ENCODE peak calls at places on chromosomes 3 and 15, in four cellular contexts. A, W, S and V are unnamed samples.

GRCh38 chr3:141523615-141524375 is 37.0 kb downstream of the RASA2 start:
- DNase-seq in A (no peak), W (no peak), S (no peak), V (no peak)

GRCh38 chr3:76369170-76369569 is 583.8 kb upstream of the ZNF717 start:
- DNase-seq in A (no peak), W (no peak), S (no peak), V (no peak)

GRCh38 chr15:55279746-55280351 is 9.8 kb downstream of the RAB27A start:
- DNase-seq in A (no peak), W (peak; percentile 65), S (peak; percentile 96), V (peak; percentile 74)

GRCh38 chr3:193314161-193314560 is 64.4 kb downstream of the ATP13A5 start:
- DNase-seq in A (no peak), W (no peak), S (no peak), V (no peak)

GRCh38 chr3:156816091-156816793 is 9.9 kb upstream of the LEKR1 start:
- DNase-seq in A (no peak), W (no peak), S (no peak), V (no peak)

GRCh38 chr3:142973217-142974009 is 9.9 kb upstream of the PAQR9 start:
- DNase-seq in A (no peak), W (no peak), S (no peak), V (no peak)

GRCh38 chr3:42694366-42694765 is 8.2 kb downstream of the HHATL start:
- DNase-seq in A (no peak), W (no peak), S (no peak), V (no peak)

GRCh38 chr3:98529856-98530459 is 1.8 kb upstream of the GPR15 start:
- DNase-seq in A (no peak), W (no peak), S (no peak), V (peak; percentile 14)

GRCh38 chr3:135329479-135329878 is 534.4 kb downstream of the EPHB1 start:
- DNase-seq in A (no peak), W (no peak), S (no peak), V (no peak)

GRCh38 chr3:48898383-48899234 is at the start of gene SLC25A20:
- DNase-seq in A (peak; percentile 95), W (peak; percentile 75), S (peak; percentile 63), V (peak; percentile 91)

GRCh38 chr3:191047930-191048329 is 151.1 kb upstream of the OSTN start:
- DNase-seq in A (no peak), W (no peak), S (no peak), V (no peak)

GRCh38 chr15:101068961-101069734 is 150.0 kb downstream of the LRRK1 start:
- DNase-seq in A (peak; percentile 85), W (no peak), S (no peak), V (no peak)

GRCh38 chr3:195526492-195526891 is 16.6 kb downstream of the PPP1R2 start:
- DNase-seq in A (no peak), W (no peak), S (no peak), V (no peak)

GRCh38 chr15:89654311-89654761 is 931 bp downstream of the KIF7 start:
- DNase-seq in A (no peak), W (no peak), S (no peak), V (no peak)

GRCh38 chr3:148970311-148970710 is 21.0 kb upstream of the GYG1 start:
- DNase-seq in A (no peak), W (no peak), S (no peak), V (no peak)

GRCh38 chr3:43432462-43432861 is 146.1 kb downstream of the SNRK start:
- DNase-seq in A (no peak), W (no peak), S (no peak), V (no peak)

GRCh38 chr15:68493629-68494028 is 61.7 kb upstream of the ITGA11 start:
- DNase-seq in A (no peak), W (no peak), S (no peak), V (no peak)

GRCh38 chr3:67415504-67415903 is 238.9 kb downstream of the SUCLG2 start:
- DNase-seq in A (no peak), W (no peak), S (no peak), V (no peak)

GRCh38 chr3:125605771-125606170 is 10.5 kb upstream of the OSBPL11 start:
- DNase-seq in A (no peak), W (no peak), S (no peak), V (no peak)

DNA sequence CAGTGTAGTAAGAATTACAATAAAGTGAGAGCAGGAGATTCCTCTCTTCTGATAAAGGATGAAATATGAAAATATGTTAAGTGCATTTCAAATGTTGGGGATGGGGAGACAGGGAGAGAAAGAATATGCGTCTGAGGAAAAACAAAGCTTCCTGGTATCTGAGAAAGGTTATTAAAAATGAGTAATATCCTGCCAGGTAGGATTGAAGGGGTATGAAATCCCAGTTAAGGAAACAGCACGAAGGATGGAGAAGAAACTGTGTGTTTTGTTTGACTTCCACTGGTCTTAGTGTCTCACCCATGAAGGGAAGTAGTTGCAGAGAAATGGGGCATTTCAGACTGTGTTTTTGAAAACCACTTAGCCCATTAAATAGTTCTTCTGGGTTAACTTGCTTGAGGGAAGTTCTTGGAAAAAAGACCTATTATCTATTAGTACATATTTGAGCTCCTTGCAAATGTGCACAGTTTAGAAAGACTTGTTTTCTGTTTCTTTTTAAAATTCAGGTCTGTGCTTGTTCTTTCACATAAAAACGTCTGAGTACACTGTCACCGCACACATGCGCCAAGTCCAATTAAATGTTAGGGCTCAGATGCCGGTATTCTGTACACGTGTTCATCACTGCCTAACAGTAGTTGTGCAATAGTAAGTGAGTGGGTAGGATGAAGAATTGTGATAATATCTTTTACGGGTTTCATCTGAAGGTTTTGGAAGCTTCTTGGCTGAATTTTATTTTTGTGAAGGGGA is 196.1 kb upstream of the P2RY1 start:
- DNase-seq in A (no peak), W (no peak), S (no peak), V (no peak)
- TF ChIP-seq EGR1 in A (no peak), W (no peak), S (no peak), V (no peak)

GRCh38 chr3:52350436-52350835 is 34.3 kb downstream of the DNAH1 start:
- DNase-seq in A (no peak), W (no peak), S (no peak), V (no peak)
- TF ChIP-seq EGR1 in A (no peak), W (no peak), S (no peak), V (no peak)

GRCh38 chr15:64921711-64922110 is 10.0 kb downstream of the ANKDD1A start:
- DNase-seq in A (no peak), W (no peak), S (no peak), V (no peak)
- TF ChIP-seq EGR1 in A (no peak), W (no peak), S (no peak), V (no peak)

GRCh38 chr15:25683415-25683814 is 179.7 kb downstream of the ATP10A start:
- DNase-seq in A (no peak), W (no peak), S (no peak), V (no peak)
- TF ChIP-seq EGR1 in A (no peak), W (no peak), S (no peak), V (no peak)

GRCh38 chr3:171586274-171586673 is 126.1 kb upstream of the TNIK start:
- DNase-seq in A (no peak), W (no peak), S (no peak), V (no peak)
- TF ChIP-seq EGR1 in A (no peak), W (no peak), S (no peak), V (no peak)

DNA sequence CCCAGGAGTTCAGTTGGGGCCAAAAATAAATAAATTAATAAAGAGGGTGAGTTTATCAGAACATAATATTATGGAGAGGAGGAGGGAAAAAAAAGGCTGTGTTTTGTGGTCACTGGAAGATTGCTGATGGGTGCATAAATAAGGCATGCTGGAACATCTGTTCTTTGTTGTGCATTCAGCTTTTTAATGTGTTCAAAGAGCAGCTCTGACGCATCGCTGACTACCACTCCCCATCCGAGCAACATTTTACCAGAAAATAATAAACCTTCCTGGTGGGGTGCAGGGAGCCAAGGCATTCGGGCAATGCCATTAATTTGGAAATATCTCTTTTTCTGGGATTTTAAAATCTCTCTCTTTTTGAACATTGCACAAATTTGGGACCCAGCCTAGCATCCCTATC is 235.5 kb downstream of the SATB1 start:
- DNase-seq in A (no peak), W (no peak), S (no peak), V (no peak)
- TF ChIP-seq EGR1 in A (no peak), W (no peak), S (no peak), V (no peak)

GRCh38 chr3:160719710-160720109 is 36.3 kb upstream of the PPM1L start:
- DNase-seq in A (no peak), W (no peak), S (no peak), V (no peak)

GRCh38 chr3:160725326-160725725 is 30.7 kb upstream of the PPM1L start:
- DNase-seq in A (no peak), W (no peak), S (no peak), V (no peak)

GRCh38 chr3:160722331-160722730 is 33.7 kb upstream of the PPM1L start:
- DNase-seq in A (no peak), W (no peak), S (no peak), V (no peak)

GRCh38 chr3:160720123-160720746 is 35.8 kb upstream of the PPM1L start:
- DNase-seq in A (no peak), W (no peak), S (no peak), V (no peak)
- TF ChIP-seq EGR1 in A (no peak), W (no peak), S (no peak), V (no peak)

DNA sequence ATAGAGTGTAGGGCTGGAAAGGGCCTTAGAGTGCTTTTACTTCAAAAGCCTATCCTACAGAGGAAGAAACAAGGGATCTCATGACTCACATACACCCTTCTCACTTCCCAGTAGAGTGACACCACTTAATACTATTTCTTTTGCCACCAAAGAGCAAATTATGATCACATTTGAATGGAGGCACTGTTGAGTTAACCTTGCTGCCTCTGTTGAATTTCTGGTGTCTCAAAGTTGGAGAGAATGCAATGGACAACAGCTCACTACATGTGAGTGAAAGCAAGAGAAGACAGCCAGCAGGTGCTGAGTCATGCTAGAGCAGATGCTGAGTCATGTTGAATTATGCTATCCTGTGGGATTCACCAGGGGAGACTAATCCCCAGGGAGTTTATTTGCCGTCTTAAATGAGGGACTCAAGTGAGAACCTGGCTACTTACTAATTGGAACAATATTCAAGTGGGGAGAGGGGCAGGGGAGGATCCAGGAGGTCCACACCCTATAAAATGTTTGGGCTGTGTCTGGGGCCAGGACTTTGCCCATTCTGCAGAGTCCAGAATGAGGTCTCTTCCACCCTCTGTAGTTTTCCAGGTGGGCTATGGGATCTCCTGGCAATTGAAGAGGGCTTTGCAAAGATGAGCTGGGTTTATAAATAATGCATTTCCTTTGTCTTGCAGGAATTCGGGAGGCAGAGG is 35.8 kb downstream of the ST8SIA2 start:
- DNase-seq in A (peak; percentile 52), W (peak; percentile 18), S (no peak), V (peak; percentile 52)
- TF ChIP-seq EGR1 in A (no peak), W (no peak), S (no peak), V (no peak)